ENCODE peak calls at places on chromosomes 4 and X, in four cellular contexts. One of them, this sample, is unnamed.

GRCh38 chr4:10278071-10278470 is 161.5 kb upstream of the WDR1 start:
- DNase-seq in HepG2: no peak
- DNase-seq in GM23248: no peak
- DNase-seq in IMR-90: no peak
- DNase-seq in this sample: no peak

GRCh38 chrX:9816094-9816700 is 30.0 kb downstream of the SHROOM2 start:
- DNase-seq in HepG2: no peak
- DNase-seq in GM23248: no peak
- DNase-seq in IMR-90: no peak
- DNase-seq in this sample: no peak

GRCh38 chr4:104649631-104650030 is 154.9 kb upstream of the CXXC4 start:
- DNase-seq in HepG2: no peak
- DNase-seq in GM23248: no peak
- DNase-seq in IMR-90: no peak
- DNase-seq in this sample: no peak

GRCh38 chr4:149741186-149741831 is 74.3 kb downstream of the IQCM start:
- DNase-seq in HepG2: no peak
- DNase-seq in GM23248: peak
- DNase-seq in IMR-90: no peak
- DNase-seq in this sample: no peak

GRCh38 chrX:40402771-40403533 is 177.8 kb upstream of the ATP6AP2 start:
- DNase-seq in HepG2: no peak
- DNase-seq in GM23248: peak
- DNase-seq in IMR-90: peak
- DNase-seq in this sample: peak

GRCh38 chr4:80173841-80174240 is 23.5 kb upstream of the PRDM8 start:
- DNase-seq in HepG2: no peak
- DNase-seq in GM23248: peak
- DNase-seq in IMR-90: peak
- DNase-seq in this sample: no peak

GRCh38 chrX:153554519-153555167 is 37.2 kb downstream of the ATP2B3 start:
- DNase-seq in HepG2: peak
- DNase-seq in GM23248: peak
- DNase-seq in IMR-90: peak
- DNase-seq in this sample: peak

GRCh38 chr4:11698846-11699590 is 270.3 kb upstream of the HS3ST1 start:
- DNase-seq in HepG2: no peak
- DNase-seq in GM23248: no peak
- DNase-seq in IMR-90: peak
- DNase-seq in this sample: peak

GRCh38 chr4:181877329-181877848 is 365.8 kb upstream of the TENM3 start:
- DNase-seq in HepG2: no peak
- DNase-seq in GM23248: no peak
- DNase-seq in IMR-90: peak
- DNase-seq in this sample: no peak

GRCh38 chr4:152243890-152244595 is 291.8 kb downstream of the FBXW7 start:
- DNase-seq in HepG2: no peak
- DNase-seq in GM23248: peak
- DNase-seq in IMR-90: no peak
- DNase-seq in this sample: no peak

GRCh38 chr4:83255584-83255983 is 29.0 kb downstream of the COQ2 start:
- DNase-seq in HepG2: no peak
- DNase-seq in GM23248: peak
- DNase-seq in IMR-90: peak
- DNase-seq in this sample: peak

GRCh38 chrX:69320116-69320515 is 154.9 kb upstream of the PJA1 start:
- DNase-seq in HepG2: no peak
- DNase-seq in GM23248: no peak
- DNase-seq in IMR-90: no peak
- DNase-seq in this sample: no peak

GRCh38 chrX:136147966-136148365 is 633 bp downstream of the FHL1 start:
- DNase-seq in HepG2: no peak
- DNase-seq in GM23248: no peak
- DNase-seq in IMR-90: no peak
- DNase-seq in this sample: no peak

GRCh38 chr4:6680372-6681034 is 13.2 kb upstream of the S100P start:
- DNase-seq in HepG2: no peak
- DNase-seq in GM23248: no peak
- DNase-seq in IMR-90: no peak
- DNase-seq in this sample: peak

GRCh38 chr4:112853662-112854256 is 195.7 kb upstream of the ANK2 start:
- DNase-seq in HepG2: no peak
- DNase-seq in GM23248: peak
- DNase-seq in IMR-90: no peak
- DNase-seq in this sample: peak

GRCh38 chr4:171929907-171930306 is 116.7 kb downstream of the GALNTL6 start:
- DNase-seq in HepG2: no peak
- DNase-seq in GM23248: no peak
- DNase-seq in IMR-90: no peak
- DNase-seq in this sample: no peak

GRCh38 chr4:155403886-155404285 is 27.1 kb upstream of the MAP9 start:
- DNase-seq in HepG2: no peak
- DNase-seq in GM23248: peak
- DNase-seq in IMR-90: peak
- DNase-seq in this sample: peak

GRCh38 chr4:151402150-151402865 is 6.7 kb upstream of the FHIP1A start:
- DNase-seq in HepG2: no peak
- DNase-seq in GM23248: no peak
- DNase-seq in IMR-90: no peak
- DNase-seq in this sample: no peak

GRCh38 chrX:53266175-53266574 is 15.2 kb downstream of the IQSEC2 start:
- DNase-seq in HepG2: no peak
- DNase-seq in GM23248: no peak
- DNase-seq in IMR-90: no peak
- DNase-seq in this sample: peak

GRCh38 chr4:41631538-41631937 is 93.6 kb downstream of the LIMCH1 start:
- DNase-seq in HepG2: no peak
- DNase-seq in GM23248: no peak
- DNase-seq in IMR-90: no peak
- DNase-seq in this sample: no peak

GRCh38 chr4:77599378-77599777 is 6.2 kb upstream of the CXCL13 start:
- DNase-seq in HepG2: peak
- DNase-seq in GM23248: peak
- DNase-seq in IMR-90: peak
- DNase-seq in this sample: peak

GRCh38 chrX:71296806-71297205 is 4.7 kb upstream of the ITGB1BP2 start:
- DNase-seq in HepG2: no peak
- DNase-seq in GM23248: no peak
- DNase-seq in IMR-90: no peak
- DNase-seq in this sample: no peak

GRCh38 chr4:22410645-22411247 is 105.1 kb downstream of the ADGRA3 start:
- DNase-seq in HepG2: peak
- DNase-seq in GM23248: peak
- DNase-seq in IMR-90: peak
- DNase-seq in this sample: peak

GRCh38 chr4:176308441-176308840 is 11.3 kb upstream of the SPCS3 start:
- DNase-seq in HepG2: no peak
- DNase-seq in GM23248: no peak
- DNase-seq in IMR-90: no peak
- DNase-seq in this sample: no peak
- H3K9ac ChIP-seq in HepG2: no peak
- H3K9ac ChIP-seq in GM23248: no peak
- H3K9ac ChIP-seq in IMR-90: no peak
- H3K9ac ChIP-seq in this sample: no peak

GRCh38 chr4:38125816-38126215 is 165.6 kb downstream of the PTTG2 start:
- DNase-seq in HepG2: no peak
- DNase-seq in GM23248: peak
- DNase-seq in IMR-90: peak
- DNase-seq in this sample: peak

GRCh38 chr4:38131371-38132139 is 171.4 kb downstream of the PTTG2 start:
- DNase-seq in HepG2: no peak
- DNase-seq in GM23248: no peak
- DNase-seq in IMR-90: no peak
- DNase-seq in this sample: no peak

GRCh38 chr4:38129452-38129830 is 169.2 kb downstream of the PTTG2 start:
- DNase-seq in HepG2: no peak
- DNase-seq in GM23248: no peak
- DNase-seq in IMR-90: no peak
- DNase-seq in this sample: no peak

GRCh38 chr4:38130884-38131283 is 170.7 kb downstream of the PTTG2 start:
- DNase-seq in HepG2: no peak
- DNase-seq in GM23248: no peak
- DNase-seq in IMR-90: no peak
- DNase-seq in this sample: no peak

DNA sequence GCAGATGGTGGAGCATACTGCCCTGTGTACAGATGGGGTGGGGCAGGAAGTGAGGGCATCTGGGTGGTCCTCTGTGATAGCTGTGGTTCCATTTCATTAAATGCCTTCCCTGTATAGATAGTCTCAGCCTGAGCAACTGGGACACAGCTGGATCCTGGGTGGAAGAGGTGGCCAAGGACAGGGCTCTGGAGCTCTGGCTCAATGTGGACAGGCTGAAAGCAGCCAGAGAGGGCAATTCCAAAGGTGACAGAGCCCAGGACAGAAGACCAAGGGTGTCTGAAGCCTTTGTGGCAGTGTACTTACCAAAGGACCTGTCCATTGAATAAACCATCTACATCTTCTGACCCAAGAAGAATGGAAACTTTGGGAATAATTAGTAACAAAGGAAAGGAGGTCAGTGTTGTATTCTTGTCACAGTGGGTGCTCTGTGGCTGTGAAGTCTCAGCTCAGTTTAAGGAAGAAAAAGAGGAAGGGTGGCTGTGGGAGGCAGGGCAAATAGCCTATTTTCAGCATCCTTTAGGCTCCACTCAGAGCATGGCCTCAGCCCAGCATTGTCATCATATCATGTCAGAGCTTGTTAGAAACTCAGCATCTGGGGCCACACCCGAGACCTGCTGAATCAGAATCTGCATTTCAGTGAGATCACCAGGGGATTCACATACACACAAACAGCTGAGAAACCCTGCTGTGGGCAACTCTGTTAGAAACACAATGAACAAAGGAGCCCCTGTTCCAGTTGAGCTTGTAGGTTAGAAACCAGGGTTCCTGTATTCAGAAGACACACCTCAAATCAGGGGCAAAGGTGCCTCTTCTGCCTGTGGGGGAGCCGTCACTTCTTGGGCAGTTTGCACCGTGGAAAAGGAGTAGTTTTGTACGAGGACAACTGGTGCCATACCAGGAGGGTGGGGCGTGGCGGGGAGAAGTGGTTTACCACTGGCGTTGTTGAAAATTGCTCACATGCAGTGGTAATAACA is 168.6 kb downstream of the PTTG2 start:
- DNase-seq in HepG2: peak
- DNase-seq in GM23248: peak
- DNase-seq in IMR-90: peak
- DNase-seq in this sample: peak
- H3K9ac ChIP-seq in HepG2: peak
- H3K9ac ChIP-seq in GM23248: peak
- H3K9ac ChIP-seq in IMR-90: no peak
- H3K9ac ChIP-seq in this sample: no peak

GRCh38 chr4:30722092-30722915 is 2.1 kb downstream of the PCDH7 start:
- DNase-seq in HepG2: no peak
- DNase-seq in GM23248: no peak
- DNase-seq in IMR-90: no peak
- DNase-seq in this sample: no peak

GRCh38 chr4:30724217-30724616 is 4.0 kb downstream of the PCDH7 start:
- DNase-seq in HepG2: no peak
- DNase-seq in GM23248: no peak
- DNase-seq in IMR-90: no peak
- DNase-seq in this sample: no peak

GRCh38 chr4:30721353-30722091 is 1.4 kb downstream of the PCDH7 start:
- DNase-seq in HepG2: no peak
- DNase-seq in GM23248: peak
- DNase-seq in IMR-90: peak
- DNase-seq in this sample: peak

GRCh38 chr4:30720656-30721352 is 635 bp downstream of the PCDH7 start:
- DNase-seq in HepG2: no peak
- DNase-seq in GM23248: peak
- DNase-seq in IMR-90: peak
- DNase-seq in this sample: peak

DNA sequence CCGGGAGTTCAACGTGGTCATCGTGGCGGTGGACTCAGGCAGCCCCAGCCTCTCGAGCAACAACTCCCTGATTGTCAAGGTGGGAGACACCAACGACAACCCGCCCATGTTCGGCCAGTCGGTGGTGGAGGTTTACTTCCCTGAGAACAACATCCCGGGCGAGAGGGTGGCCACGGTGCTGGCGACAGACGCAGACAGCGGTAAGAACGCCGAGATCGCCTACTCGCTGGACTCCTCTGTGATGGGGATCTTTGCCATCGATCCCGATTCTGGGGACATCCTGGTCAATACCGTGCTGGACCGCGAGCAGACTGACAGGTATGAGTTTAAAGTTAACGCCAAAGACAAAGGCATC is 2.7 kb downstream of the PCDH7 start:
- DNase-seq in HepG2: no peak
- DNase-seq in GM23248: no peak
- DNase-seq in IMR-90: no peak
- DNase-seq in this sample: no peak
- H3K9ac ChIP-seq in HepG2: no peak
- H3K9ac ChIP-seq in GM23248: no peak
- H3K9ac ChIP-seq in IMR-90: no peak
- H3K9ac ChIP-seq in this sample: no peak

DNA sequence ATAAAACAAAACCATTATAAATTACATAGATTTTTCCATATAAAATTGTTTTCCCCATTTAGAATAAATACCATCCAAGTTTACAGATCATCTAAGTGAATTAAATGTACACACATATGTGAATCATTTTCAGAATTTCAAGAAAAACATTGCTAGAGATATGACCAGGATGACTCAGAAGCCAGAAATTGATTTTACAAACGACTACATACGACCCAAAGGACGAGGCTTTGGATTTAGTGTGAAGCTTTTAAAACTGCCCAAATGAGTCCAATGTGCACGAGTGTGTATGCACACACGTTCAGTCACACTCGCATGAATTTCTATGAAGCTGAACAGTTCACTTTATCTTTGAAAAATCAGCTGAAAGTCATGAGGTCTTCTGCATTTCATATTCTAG is 37.9 kb downstream of the MFAP3L start:
- DNase-seq in HepG2: no peak
- DNase-seq in GM23248: peak
- DNase-seq in IMR-90: no peak
- DNase-seq in this sample: no peak
- H3K9ac ChIP-seq in HepG2: no peak
- H3K9ac ChIP-seq in GM23248: no peak
- H3K9ac ChIP-seq in IMR-90: no peak
- H3K9ac ChIP-seq in this sample: no peak

GRCh38 chr4:678331-678734 is 4.0 kb downstream of the MYL5 start:
- DNase-seq in HepG2: no peak
- DNase-seq in GM23248: no peak
- DNase-seq in IMR-90: no peak
- DNase-seq in this sample: no peak
- H3K9ac ChIP-seq in HepG2: peak
- H3K9ac ChIP-seq in GM23248: no peak
- H3K9ac ChIP-seq in IMR-90: no peak
- H3K9ac ChIP-seq in this sample: no peak